ENCODE peak calls at places on chromosomes 4 and X, in seven cellular contexts. W, A, G, Y, C, Z and F are unnamed samples.

GRCh38 chr4:19130836-19131235 is 1109.3 kb upstream of the LCORL start:
- DNase-seq in Z (no peak), G (no peak), W (no peak), A (no peak), C (no peak), Y (no peak), F (no peak)

GRCh38 chrX:151402719-151403390 is 5.8 kb downstream of the VMA21 start:
- DNase-seq in A (no peak), Y (peak; percentile 54), C (peak; percentile 38), Z (no peak), W (peak; percentile 70), G (peak; percentile 82), F (no peak)

GRCh38 chrX:150944233-150944632 is 38.9 kb upstream of the HMGB3 start:
- DNase-seq in A (no peak), G (no peak), W (no peak), C (no peak), Y (no peak), Z (no peak), F (no peak)

GRCh38 chr4:38310446-38311043 is 350.3 kb downstream of the PTTG2 start:
- DNase-seq in Z (peak; percentile 63), Y (no peak), C (no peak), G (no peak), W (no peak), A (no peak), F (peak; percentile 74)

GRCh38 chr4:85677286-85677685 is 202.3 kb downstream of the ARHGAP24 start:
- DNase-seq in G (no peak), C (no peak), W (no peak), Z (no peak), A (no peak), Y (no peak), F (no peak)

GRCh38 chr4:8281519-8282133 is 12.1 kb downstream of the HTRA3 start:
- DNase-seq in W (peak; percentile 25), A (peak; percentile 82), Y (no peak), C (peak; percentile 91), Z (peak; percentile 17), G (peak; percentile 29), F (no peak)

GRCh38 chrX:34147345-34147744 is 15.2 kb upstream of the FAM47A start:
- DNase-seq in G (no peak), W (no peak), C (no peak), Z (no peak), A (no peak), Y (no peak), F (no peak)

GRCh38 chrX:114181195-114181594 is 402.7 kb upstream of the HTR2C start:
- DNase-seq in Z (no peak), Y (no peak), A (no peak), W (no peak), G (no peak), C (no peak), F (no peak)

GRCh38 chr4:69054578-69055200 is 41.6 kb upstream of the UGT2B7 start:
- DNase-seq in C (no peak), G (no peak), Y (no peak), Z (no peak), W (no peak), A (no peak), F (no peak)

GRCh38 chr4:26893491-26893890 is 32.9 kb downstream of the STIM2 start:
- DNase-seq in W (no peak), C (no peak), A (no peak), Z (no peak), Y (no peak), G (no peak), F (no peak)

GRCh38 chr4:6259886-6260285 is 9.8 kb upstream of the WFS1 start:
- DNase-seq in Y (no peak), A (no peak), C (no peak), W (no peak), G (no peak), Z (no peak), F (no peak)

GRCh38 chrX:48509245-48509590 is 426 bp downstream of the PORCN start:
- DNase-seq in A (no peak), Z (no peak), C (no peak), Y (no peak), G (no peak), W (no peak), F (no peak)

GRCh38 chr4:147299205-147299604 is 181.7 kb upstream of the EDNRA start:
- DNase-seq in G (no peak), W (no peak), A (no peak), Z (no peak), Y (no peak), C (no peak), F (no peak)

GRCh38 chr4:16264798-16265197 is 38.5 kb upstream of the TAPT1 start:
- DNase-seq in A (no peak), Z (no peak), C (no peak), G (no peak), Y (no peak), W (no peak), F (peak; percentile 53)

GRCh38 chr4:8647094-8647570 is 54.6 kb downstream of the CPZ start:
- DNase-seq in A (peak; percentile 50), Y (no peak), G (no peak), Z (no peak), C (no peak), W (no peak), F (no peak)

GRCh38 chr4:22369901-22370562 is 145.8 kb downstream of the ADGRA3 start:
- DNase-seq in W (no peak), Y (peak; percentile 31), A (no peak), C (no peak), Z (no peak), G (peak; percentile 52), F (no peak)

GRCh38 chr4:184812651-184813181 is 13.1 kb downstream of the ACSL1 start:
- DNase-seq in Y (no peak), C (no peak), Z (no peak), G (no peak), W (no peak), A (peak; percentile 59), F (no peak)

GRCh38 chrX:96987228-96987627 is 103.5 kb downstream of the RPA4 start:
- DNase-seq in Z (no peak), W (no peak), A (no peak), G (no peak), Y (no peak), C (no peak), F (no peak)

GRCh38 chr4:3681191-3681590 is 85.0 kb upstream of the ADRA2C start:
- DNase-seq in Z (no peak), A (no peak), Y (no peak), W (no peak), C (no peak), G (no peak), F (no peak)

GRCh38 chr4:22678851-22679517 is 13.8 kb upstream of the GBA3 start:
- DNase-seq in Z (no peak), Y (no peak), A (no peak), C (no peak), G (no peak), W (no peak), F (no peak)

GRCh38 chr4:153634737-153635353 is 49.2 kb upstream of the TLR2 start:
- DNase-seq in G (no peak), W (no peak), A (no peak), Y (no peak), Z (no peak), C (no peak), F (no peak)

GRCh38 chr4:26992657-26993361 is 132.2 kb downstream of the STIM2 start:
- DNase-seq in W (no peak), A (no peak), C (peak; percentile 34), Z (peak; percentile 51), G (peak; percentile 16), Y (no peak), F (peak; percentile 47)

GRCh38 chr4:8840006-8840793 is 31.4 kb downstream of the HMX1 start:
- DNase-seq in Y (no peak), W (peak; percentile 3), C (no peak), G (no peak), Z (no peak), A (peak; percentile 44), F (no peak)

GRCh38 chrX:12890467-12890866 is 16.0 kb upstream of the TLR8 start:
- DNase-seq in Z (no peak), W (no peak), G (no peak), Y (no peak), C (no peak), A (no peak), F (peak; percentile 45)

GRCh38 chr4:156956359-156956758 is 15.2 kb downstream of the PDGFC start:
- DNase-seq in A (no peak), W (no peak), G (no peak), Y (no peak), C (no peak), Z (no peak), F (no peak)
- TF ChIP-seq CTCF in A (no peak), W (no peak), G (no peak), Y (no peak), C (no peak), Z (no peak), F (no peak)

GRCh38 chrX:51148848-51149247 is 183.8 kb upstream of the NUDT10 start:
- DNase-seq in C (no peak), A (no peak), Y (no peak), W (no peak), Z (no peak), G (no peak), F (no peak)
- TF ChIP-seq CTCF in C (no peak), A (no peak), Y (no peak), W (peak; percentile 9), Z (no peak), G (no peak), F (no peak)

DNA sequence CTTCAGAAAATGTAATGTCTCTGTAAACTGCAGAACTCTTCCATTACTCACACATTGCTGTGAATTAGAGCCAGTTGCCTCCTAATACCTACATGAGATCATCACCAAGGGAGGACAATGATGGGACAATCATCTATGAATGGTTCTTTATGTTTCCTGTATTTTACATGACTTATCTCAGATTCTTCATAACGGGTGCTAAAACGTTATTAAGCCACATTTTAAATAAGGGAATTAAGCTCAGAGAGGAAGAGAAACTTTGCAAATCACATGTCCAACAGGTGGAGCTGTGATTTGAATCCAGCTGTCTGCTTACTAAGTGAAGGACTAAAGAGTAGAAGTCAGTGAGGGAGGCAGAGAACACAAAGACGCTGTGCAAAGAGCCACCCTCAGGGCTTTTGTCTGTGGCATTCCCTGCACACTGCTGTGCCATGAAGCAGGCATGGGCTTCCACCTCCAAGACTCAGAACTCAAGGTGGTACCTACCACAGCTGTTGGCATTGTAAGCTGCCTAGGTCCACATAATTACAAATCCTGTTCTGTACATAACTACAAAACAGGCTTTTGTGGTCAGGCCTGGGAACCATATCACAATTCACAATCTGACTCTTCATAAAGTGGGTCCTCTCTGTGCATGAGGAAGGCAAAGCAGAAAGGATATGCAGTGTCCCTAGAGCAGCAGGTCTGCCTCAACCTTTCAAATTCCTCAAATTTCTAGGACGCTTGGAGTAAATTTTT is 12.8 kb downstream of the TBC1D9 start:
- DNase-seq in A (no peak), Y (no peak), W (no peak), Z (peak; percentile 72), G (no peak), C (no peak), F (peak; percentile 19)
- TF ChIP-seq CTCF in A (no peak), Y (no peak), W (peak; percentile 27), Z (peak; percentile 29), G (no peak), C (no peak), F (peak; percentile 44)

DNA sequence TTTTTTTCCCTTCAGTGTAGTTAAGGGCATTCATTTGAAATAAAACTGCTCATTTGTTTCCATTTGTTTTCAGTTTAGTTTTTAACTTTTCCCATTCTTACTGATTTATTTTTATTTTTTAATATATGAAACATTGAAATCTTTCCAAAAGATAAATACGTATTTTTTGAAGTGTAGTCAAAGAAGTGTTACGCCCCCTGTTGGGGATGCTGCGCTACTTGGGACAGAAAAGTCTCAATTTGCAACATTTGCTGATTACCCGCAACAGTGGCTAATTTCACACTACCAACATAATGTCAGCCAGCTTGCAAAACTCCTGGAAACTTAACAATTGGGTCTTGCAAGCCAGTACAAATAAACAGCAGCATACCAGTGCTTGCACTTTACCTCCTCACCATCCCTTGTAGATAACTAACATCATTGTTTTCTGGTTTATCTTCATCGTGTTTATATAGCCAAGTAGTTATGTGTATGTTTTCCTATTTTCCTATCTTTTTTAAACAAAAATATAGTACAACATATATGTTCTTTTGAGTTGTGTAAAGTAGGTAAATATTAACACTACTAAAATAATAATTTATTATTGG is 158.6 kb downstream of the STPG2 start:
- DNase-seq in C (no peak), Y (no peak), W (no peak), A (no peak), G (no peak), Z (no peak), F (no peak)
- TF ChIP-seq CTCF in C (no peak), Y (no peak), W (no peak), A (no peak), G (no peak), Z (no peak), F (peak; percentile 8)